ENCODE peak calls at places on chromosome 22, in six cellular contexts. H is psoas muscle, B is tibial nerve, J is upper lobe of left lung, T is left ventricle myocardium inferior, Z is right lobe of liver. G is an unnamed sample.

GRCh38 chr22:22487059-22487458 is 21.5 kb downstream of the ZNF280B start:
- DNase-seq in T (no peak), J (no peak), B (no peak), H (no peak), Z (no peak), G (no peak)

GRCh38 chr22:27825174-27825573 is 23.6 kb upstream of the MN1 start:
- DNase-seq in B (no peak), J (no peak), T (no peak), Z (no peak), H (no peak), G (peak; percentile 34)

GRCh38 chr22:35231585-35232084 is 25.7 kb upstream of the HMGXB4 start:
- DNase-seq in Z (peak; percentile 66), J (peak; percentile 79), B (no peak), T (peak; percentile 33), H (peak; percentile 44), G (peak; percentile 76)

GRCh38 chr22:27456696-27457503 is 344.7 kb downstream of the MN1 start:
- DNase-seq in T (no peak), J (no peak), B (no peak), H (no peak), Z (no peak), G (no peak)

GRCh38 chr22:48891688-48892380 is 935.8 kb downstream of the BRD1 start:
- DNase-seq in H (no peak), T (no peak), J (peak; percentile 10), B (no peak), Z (no peak), G (no peak)

GRCh38 chr22:27726726-27727449 is 74.7 kb downstream of the MN1 start:
- DNase-seq in J (peak; percentile 77), T (peak; percentile 72), B (no peak), H (peak; percentile 62), Z (no peak), G (peak; percentile 60)

GRCh38 chr22:48779211-48779643 is 1048.4 kb downstream of the BRD1 start:
- DNase-seq in H (no peak), Z (no peak), T (no peak), B (peak; percentile 3), J (peak; percentile 12), G (no peak)

GRCh38 chr22:29715240-29715639 is 4.6 kb upstream of the CABP7 start:
- DNase-seq in J (no peak), T (no peak), Z (no peak), B (no peak), H (no peak), G (no peak)

GRCh38 chr22:48153726-48154125 is 1391.3 kb downstream of the TBC1D22A start:
- DNase-seq in T (no peak), J (no peak), H (no peak), Z (no peak), B (no peak), G (no peak)

GRCh38 chr22:36286096-36286957 is 33.4 kb downstream of the APOL1 start:
- DNase-seq in Z (peak; percentile 84), H (peak; percentile 83), B (peak; percentile 74), T (peak; percentile 78), J (peak; percentile 63), G (peak; percentile 88)

GRCh38 chr22:33806191-33806590 is 114.1 kb downstream of the LARGE1 start:
- DNase-seq in Z (peak; percentile 61), T (no peak), H (no peak), B (no peak), J (no peak), G (no peak)

GRCh38 chr22:22020425-22020852 is 37.9 kb upstream of the TOP3B start:
- DNase-seq in Z (no peak), H (no peak), T (no peak), B (no peak), J (no peak), G (no peak)

GRCh38 chr22:27880778-27881394 is 38.2 kb downstream of the PITPNB start:
- DNase-seq in H (no peak), Z (no peak), B (no peak), T (no peak), J (no peak), G (peak; percentile 74)

GRCh38 chr22:29332886-29333496 is 17.5 kb upstream of the RASL10A start:
- DNase-seq in T (no peak), B (no peak), J (no peak), H (no peak), Z (no peak), G (no peak)

GRCh38 chr22:32579533-32580220 is 105.1 kb downstream of the FBXO7 start:
- DNase-seq in J (peak; percentile 58), B (no peak), Z (peak; percentile 94), T (peak; percentile 53), H (no peak), G (no peak)

GRCh38 chr22:30531651-30532608 is 14.6 kb downstream of the SEC14L6 start:
- DNase-seq in H (no peak), T (no peak), Z (no peak), B (no peak), J (no peak), G (no peak)

GRCh38 chr22:16972311-16972710 is 35.7 kb downstream of the GAB4 start:
- DNase-seq in Z (no peak), B (no peak), H (no peak), J (no peak), T (no peak), G (no peak)

GRCh38 chr22:26986884-26987283 is 329.5 kb downstream of the MIAT start:
- DNase-seq in Z (no peak), T (no peak), H (no peak), J (no peak), B (no peak), G (no peak)

GRCh38 chr22:44488354-44488753 is 9.7 kb downstream of the RTL6 start:
- DNase-seq in Z (no peak), H (no peak), T (no peak), J (no peak), B (no peak), G (no peak)

GRCh38 chr22:43411981-43412807 is at the start of gene MPPED1:
- DNase-seq in T (no peak), J (no peak), H (no peak), B (no peak), Z (peak; percentile 39), G (no peak)

GRCh38 chr22:38907767-38908166 is 35.8 kb upstream of the CBX6 start:
- DNase-seq in J (no peak), H (no peak), Z (no peak), T (no peak), B (no peak), G (no peak)

GRCh38 chr22:22944268-22944985 is 56.8 kb downstream of the IGLL5 start:
- DNase-seq in B (no peak), J (no peak), T (no peak), Z (peak; percentile 35), H (no peak), G (peak; percentile 9)

GRCh38 chr22:45690008-45690407 is 18.4 kb downstream of the ATXN10 start:
- DNase-seq in H (no peak), J (no peak), Z (no peak), B (no peak), T (no peak), G (no peak)
- TF ChIP-seq CTCF in H (no peak), J (no peak), Z (no peak), B (no peak), T (no peak), G (no peak)

GRCh38 chr22:20624161-20624616 is 116.8 kb downstream of the MED15 start:
- DNase-seq in T (no peak), J (no peak), H (no peak), B (no peak), Z (no peak), G (no peak)

GRCh38 chr22:20627432-20627831 is 120.0 kb downstream of the MED15 start:
- DNase-seq in T (no peak), Z (no peak), H (no peak), J (no peak), B (no peak), G (no peak)

GRCh38 chr22:20622650-20623339 is 115.4 kb downstream of the MED15 start:
- DNase-seq in B (no peak), J (no peak), Z (no peak), H (no peak), T (no peak), G (no peak)

GRCh38 chr22:20626811-20627210 is 119.4 kb downstream of the MED15 start:
- DNase-seq in Z (no peak), B (no peak), J (no peak), T (no peak), H (no peak), G (no peak)

DNA sequence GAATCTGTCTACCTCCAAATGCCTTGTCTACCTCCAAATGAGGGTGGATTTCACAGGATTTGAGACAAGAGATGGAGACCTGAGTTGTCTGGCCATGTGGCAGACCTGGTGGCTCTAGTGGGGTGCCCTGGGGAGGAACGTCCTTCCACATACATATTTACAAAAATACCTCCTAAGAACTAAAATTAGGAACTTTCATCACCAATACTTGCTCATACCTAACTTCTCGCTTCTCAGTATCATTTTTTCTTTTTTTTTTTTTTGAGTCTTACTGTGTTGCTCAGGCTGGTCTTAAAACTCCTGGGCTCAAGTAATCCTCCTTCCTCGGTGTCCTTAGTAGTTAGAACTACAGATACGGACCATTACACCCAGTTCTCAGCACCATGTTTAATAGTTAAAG is 117.9 kb downstream of the MED15 start:
- DNase-seq in B (no peak), H (no peak), T (no peak), Z (no peak), J (no peak), G (no peak)
- H3K27ac ChIP-seq in B (no peak overlapping the region), H (no peak overlapping the region), T (no peak overlapping the region), Z (no peak overlapping the region), J (no peak overlapping the region), G (no peak overlapping the region)

GRCh38 chr22:20180640-20181039 is 29.8 kb upstream of the CCDC188 start:
- DNase-seq in B (no peak), T (no peak), H (no peak), J (no peak), Z (no peak), G (no peak)

GRCh38 chr22:20178922-20179227 is 28.0 kb upstream of the CCDC188 start:
- DNase-seq in H (no peak), T (no peak), Z (no peak), B (no peak), J (no peak), G (no peak)

GRCh38 chr22:20178075-20178921 is 27.4 kb upstream of the CCDC188 start:
- DNase-seq in T (no peak), H (no peak), J (no peak), Z (no peak), B (no peak), G (no peak)

GRCh38 chr22:20180245-20180630 is 29.4 kb upstream of the CCDC188 start:
- DNase-seq in Z (no peak), T (no peak), B (no peak), H (no peak), J (no peak), G (no peak)

GRCh38 chr22:20179455-20180244 is 28.8 kb upstream of the CCDC188 start:
- DNase-seq in T (no peak), H (no peak), B (no peak), J (no peak), Z (no peak), G (no peak)
- H3K4me3 ChIP-seq in T (no peak overlapping the region), H (no peak overlapping the region), B (no peak overlapping the region), J (no peak overlapping the region), Z (no peak overlapping the region), G (no peak overlapping the region)

GRCh38 chr22:24938741-24939341 is 7.7 kb downstream of the LHFPL7 start:
- DNase-seq in T (no peak), J (no peak), H (no peak), Z (no peak), B (no peak), G (peak; percentile 23)

GRCh38 chr22:24935771-24936483 is 10.6 kb downstream of the LHFPL7 start:
- DNase-seq in J (no peak), Z (no peak), B (no peak), H (no peak), T (no peak), G (no peak)

GRCh38 chr22:24942301-24942700 is 4.2 kb downstream of the LHFPL7 start:
- DNase-seq in H (no peak), B (no peak), Z (no peak), J (no peak), T (no peak), G (no peak)

GRCh38 chr22:24937114-24937513 is 9.4 kb downstream of the LHFPL7 start:
- DNase-seq in T (no peak), Z (no peak), H (no peak), J (no peak), B (no peak), G (no peak)
- TF ChIP-seq CTCF in T (peak; percentile 24), Z (peak; percentile 15), H (no peak), J (no peak), B (no peak), G (no peak)

G was measured in testis.